ENCODE peak calls at places on chromosomes 16 and 17, in seven cellular contexts. C is LNCaP clone FGC; K is pancreas; D is stomach; A is CD4-positive, CD25-positive, alpha-beta regulatory T cell; N is neuronal stem cell; F is mammary epithelial cell. Q is an unnamed sample.
A peak's percentile ranks its signal among the peaks of the same experiment; 100 is the strongest.

GRCh38 chr16:48583075-48584065 is 26.6 kb downstream of the N4BP1 start:
- DNase-seq in N (no peak), C (no peak), A (no peak), K (no peak), F (no peak), D (no peak), Q (peak; percentile 34)

GRCh38 chr17:73349138-73349537 is 37.3 kb upstream of the CDC42EP4 start:
- DNase-seq in K (no peak), F (no peak), C (no peak), A (no peak), D (no peak), N (peak; percentile 47), Q (peak; percentile 48)

GRCh38 chr16:31099860-31100638 is 5.5 kb upstream of the VKORC1 start:
- DNase-seq in C (no peak), N (no peak), A (no peak), F (peak; percentile 51), D (no peak), K (no peak), Q (peak; percentile 79)

GRCh38 chr17:50541916-50542688 is 4.9 kb upstream of the SPATA20 start:
- DNase-seq in D (peak; percentile 92), A (peak; percentile 81), N (peak; percentile 92), F (peak; percentile 82), K (peak; percentile 82), C (no peak), Q (peak; percentile 94)

GRCh38 chr16:11180489-11180888 is 75.5 kb downstream of the SOCS1 start:
- DNase-seq in C (no peak), D (no peak), A (peak; percentile 60), K (no peak), N (no peak), F (no peak), Q (no peak)

GRCh38 chr16:56482667-56483236 is 31.4 kb downstream of the OGFOD1 start:
- DNase-seq in K (no peak), A (no peak), F (no peak), C (no peak), D (no peak), N (no peak), Q (no peak)

GRCh38 chr17:64242633-64243032 is 20.4 kb downstream of the TEX2 start:
- DNase-seq in C (no peak), K (no peak), F (no peak), D (no peak), N (no peak), A (no peak), Q (no peak)

GRCh38 chr17:40191237-40192208 is 14.3 kb downstream of the RAPGEFL1 start:
- DNase-seq in D (peak; percentile 76), K (peak; percentile 67), A (peak; percentile 72), N (no peak), C (no peak), F (peak; percentile 75), Q (peak; percentile 94)

GRCh38 chr17:56737741-56738161 is 96.0 kb downstream of the C17orf67 start:
- DNase-seq in N (no peak), A (no peak), F (peak; percentile 47), C (no peak), K (no peak), D (peak; percentile 56), Q (peak; percentile 33)

GRCh38 chr17:73118876-73119485 is 26.5 kb upstream of the SLC39A11 start:
- DNase-seq in N (no peak), D (no peak), K (peak; percentile 11), C (no peak), A (no peak), F (no peak), Q (no peak)

GRCh38 chr16:58738672-58739296 is 4.7 kb upstream of the GOT2 start:
- DNase-seq in K (no peak), N (no peak), F (no peak), D (no peak), C (no peak), A (no peak), Q (no peak)

GRCh38 chr17:79845601-79845949 is 6.3 kb upstream of the CBX4 start:
- DNase-seq in D (no peak), F (no peak), C (no peak), K (no peak), N (no peak), A (no peak), Q (peak; percentile 39)
- H3K4me3 ChIP-seq in D (peak overlapping the region; percentile 51), F (no peak overlapping the region), C (no peak overlapping the region), K (no peak overlapping the region), N (no peak overlapping the region), A (no peak overlapping the region), Q (no peak overlapping the region)

DNA sequence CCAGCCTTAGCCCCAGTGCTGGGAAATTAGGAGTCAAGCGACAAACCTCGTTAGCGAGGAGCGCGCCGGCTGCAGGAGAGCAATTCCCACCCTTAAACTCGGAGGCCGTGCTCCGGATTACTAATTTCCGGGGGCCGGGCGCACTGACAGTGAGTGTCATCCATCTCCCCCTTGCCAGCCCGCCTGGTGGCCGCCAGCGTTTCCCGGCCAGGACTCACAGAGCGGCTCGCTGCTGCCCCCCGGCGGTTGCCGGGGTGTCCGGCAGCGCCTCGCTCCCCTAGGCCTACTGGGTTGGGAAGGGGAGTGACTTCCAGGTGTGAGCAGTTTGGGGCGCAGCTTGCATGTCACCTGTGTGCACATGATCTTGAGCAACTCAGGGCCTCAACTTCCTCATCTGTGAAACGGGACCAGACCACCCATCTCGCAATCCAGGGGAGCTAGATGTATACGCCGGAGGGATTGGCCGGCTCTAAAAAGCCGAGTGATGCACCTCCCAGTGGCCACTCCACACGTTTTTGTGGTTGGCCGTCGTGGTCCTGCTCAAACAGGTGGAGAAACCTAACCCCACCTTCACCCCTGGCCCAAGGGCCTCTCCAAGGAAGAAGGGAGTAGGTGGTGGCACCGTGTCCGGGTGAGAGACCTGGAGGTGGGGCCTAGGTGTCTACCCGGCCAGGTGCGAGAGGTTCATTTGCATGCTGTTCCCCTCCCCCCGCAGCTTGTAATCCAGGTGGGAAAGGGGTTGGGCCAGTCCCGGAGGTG is 2.5 kb upstream of the GSE1 start:
- DNase-seq in K (peak; percentile 90), A (peak; percentile 78), N (peak; percentile 84), F (peak; percentile 78), C (peak; percentile 95), D (peak; percentile 89), Q (peak; percentile 94)
- H3K4me3 ChIP-seq in K (peak overlapping the region; percentile 40), A (no peak overlapping the region), N (peak overlapping the region; percentile 68), F (no peak overlapping the region), C (peak overlapping the region; percentile 79), D (peak overlapping the region; percentile 61), Q (no peak overlapping the region)

GRCh38 chr16:24610421-24610765 is 71.0 kb downstream of the RBBP6 start:
- DNase-seq in C (no peak), A (no peak), F (peak; percentile 9), K (no peak), D (no peak), N (peak; percentile 18), Q (peak; percentile 16)
- H3K4me3 ChIP-seq in C (no peak overlapping the region), A (no peak overlapping the region), F (peak overlapping the region; percentile 22), K (no peak overlapping the region), D (peak overlapping the region; percentile 33), N (peak overlapping the region; percentile 57), Q (peak overlapping the region; percentile 17)

GRCh38 chr17:75249564-75249963 is 11.8 kb downstream of the GGA3 start:
- DNase-seq in K (no peak), N (no peak), D (no peak), C (no peak), F (no peak), A (no peak), Q (no peak)
- H3K4me3 ChIP-seq in K (no peak overlapping the region), N (no peak overlapping the region), D (no peak overlapping the region), C (no peak overlapping the region), F (no peak overlapping the region), A (peak overlapping the region; percentile 73), Q (no peak overlapping the region)

Q was measured in foreskin fibroblast.